ENCODE peak calls at places on chromosome 2, in six cellular contexts. I is lower leg skin, S is HFF-Myc, Y is upper lobe of right lung, Q is cardiac muscle cell, E is foreskin fibroblast. J is an unnamed sample.

GRCh38 chr2:171836151-171836910 is 57.7 kb downstream of the SLC25A12 start:
- DNase-seq in Q (no peak), Y (no peak), S (peak), I (no peak), E (peak), J (no peak)

GRCh38 chr2:242056785-242057184 is 187.3 kb downstream of the RTP5 start:
- DNase-seq in I (peak), E (no peak), S (no peak), Y (no peak), Q (no peak), J (no peak)

GRCh38 chr2:105395691-105396090 is 3.2 kb downstream of the FHL2 start:
- DNase-seq in S (no peak), I (peak), E (no peak), Q (no peak), Y (no peak), J (peak)

GRCh38 chr2:239339726-239340654 is 60.8 kb downstream of the HDAC4 start:
- DNase-seq in E (no peak), Q (no peak), S (no peak), Y (no peak), I (peak), J (no peak)

GRCh38 chr2:20992201-20992711 is 51.6 kb downstream of the APOB start:
- DNase-seq in S (no peak), E (peak), Y (no peak), Q (peak), I (no peak), J (peak)

GRCh38 chr2:166148811-166149400 is 21.1 kb upstream of the SCN1A start:
- DNase-seq in I (no peak), Y (no peak), E (no peak), Q (peak), S (no peak), J (no peak)

GRCh38 chr2:126655500-126656310 is at the start of gene GYPC:
- DNase-seq in I (peak), E (peak), Q (peak), S (no peak), Y (peak), J (peak)

GRCh38 chr2:194819367-194819766 is 837.7 kb upstream of the SLC39A10 start:
- DNase-seq in Q (peak), S (no peak), I (no peak), E (no peak), Y (no peak), J (no peak)

GRCh38 chr2:64975232-64975791 is 13.9 kb upstream of the SLC1A4 start:
- DNase-seq in Y (no peak), S (peak), E (peak), I (peak), Q (no peak), J (no peak)

GRCh38 chr2:84424152-84424551 is 34.9 kb downstream of the SUCLG1 start:
- DNase-seq in E (peak), S (no peak), Q (peak), Y (no peak), I (no peak), J (no peak)
- TF ChIP-seq CTCF in E (peak), S (peak), Q (peak), Y (peak), I (no peak), J (no peak)

GRCh38 chr2:44139741-44140140 is 28.9 kb upstream of the PPM1B start:
- DNase-seq in S (no peak), Q (no peak), I (no peak), E (no peak), Y (no peak), J (no peak)

GRCh38 chr2:44136186-44136585 is 32.5 kb upstream of the PPM1B start:
- DNase-seq in I (no peak), Q (no peak), E (peak), Y (no peak), S (no peak), J (no peak)

GRCh38 chr2:44135771-44136170 is 32.9 kb upstream of the PPM1B start:
- DNase-seq in Q (no peak), Y (no peak), S (no peak), E (peak), I (no peak), J (no peak)

GRCh38 chr2:44137048-44137447 is 31.6 kb upstream of the PPM1B start:
- DNase-seq in S (no peak), I (no peak), Y (no peak), E (no peak), Q (no peak), J (no peak)

GRCh38 chr2:44137872-44138551 is 30.7 kb upstream of the PPM1B start:
- DNase-seq in E (no peak), Q (no peak), Y (no peak), S (no peak), I (no peak), J (no peak)
- TF ChIP-seq CTCF in E (no peak), Q (no peak), Y (no peak), S (no peak), I (no peak), J (no peak)

GRCh38 chr2:178190938-178191910 is 3.1 kb upstream of the OSBPL6 start:
- DNase-seq in E (no peak), S (no peak), I (no peak), Q (peak), Y (no peak), J (no peak)
- TF ChIP-seq CTCF in E (no peak), S (no peak), I (no peak), Q (no peak), Y (no peak), J (no peak)

GRCh38 chr2:46327627-46328026 is 30.4 kb downstream of the EPAS1 start:
- DNase-seq in Y (no peak), Q (no peak), I (no peak), E (no peak), S (no peak), J (no peak)
- TF ChIP-seq CTCF in Y (peak), Q (peak), I (no peak), E (no peak), S (peak), J (no peak)